ENCODE peak calls at places on chromosomes 3 and 15, in seven cellular contexts. Q is HuH-7; E is kidney tubule cell; X is CD8-positive, alpha-beta memory T cell; T is NCI-H1694 treated with DMSO at 0.1 percent for 48 hours; K is fibroblast of mammary gland; B is HT1080. O is an unnamed sample.

GRCh38 chr3:56890448-56891083 is 88.8 kb upstream of the ARHGEF3 start:
- DNase-seq in Q (no peak), E (no peak), X (no peak), T (no peak), K (peak), B (no peak), O (no peak)

GRCh38 chr3:5155241-5155640 is 32.3 kb upstream of the EDEM1 start:
- DNase-seq in Q (no peak), E (no peak), X (no peak), T (no peak), K (no peak), B (no peak), O (no peak)

GRCh38 chr3:47874438-47874837 is 71.5 kb downstream of the DHX30 start:
- DNase-seq in Q (no peak), E (no peak), X (no peak), T (no peak), K (no peak), B (no peak), O (no peak)

GRCh38 chr3:119588112-119588511 is 8.8 kb downstream of the ADPRH start:
- DNase-seq in Q (no peak), E (peak), X (no peak), T (no peak), K (no peak), B (no peak), O (no peak)

GRCh38 chr3:196341142-196341541 is 3.0 kb upstream of the TM4SF19 start:
- DNase-seq in Q (no peak), E (peak), X (no peak), T (no peak), K (peak), B (peak), O (no peak)

GRCh38 chr3:183540501-183541234 is 14.8 kb downstream of the KLHL6 start:
- DNase-seq in Q (no peak), E (no peak), X (no peak), T (no peak), K (no peak), B (no peak), O (no peak)

GRCh38 chr15:61660579-61660978 is 399.7 kb downstream of the VPS13C start:
- DNase-seq in Q (no peak), E (no peak), X (no peak), T (no peak), K (peak), B (no peak), O (no peak)

GRCh38 chr3:130760922-130761321 is 14.3 kb upstream of the PIK3R4 start:
- DNase-seq in Q (no peak), E (peak), X (no peak), T (no peak), K (peak), B (peak), O (no peak)

GRCh38 chr3:191435981-191436380 is 25.0 kb upstream of the PYDC2 start:
- DNase-seq in Q (no peak), E (no peak), X (no peak), T (no peak), K (no peak), B (no peak), O (no peak)

GRCh38 chr3:191372122-191372521 is 41.8 kb upstream of the UTS2B start:
- DNase-seq in Q (no peak), E (no peak), X (no peak), T (no peak), K (no peak), B (no peak), O (no peak)

O was measured in ureter.